ENCODE peak calls at places on chromosomes 3 and 15, in eight cellular contexts. S, Y, C, G, D, E, Z and X are unnamed samples.
A peak's percentile ranks its signal among the peaks of the same experiment; 100 is the strongest.

GRCh38 chr3:81013360-81013759 is 748.1 kb downstream of the GBE1 start:
- DNase-seq in C (no peak), Y (no peak), S (no peak), Z (no peak), G (no peak), D (no peak), E (no peak), X (no peak)

GRCh38 chr3:36792342-36792741 is 28.0 kb upstream of the DCLK3 start:
- DNase-seq in Z (no peak), E (peak; percentile 13), Y (no peak), G (no peak), D (peak; percentile 33), S (peak; percentile 20), C (no peak), X (no peak)

GRCh38 chr15:48674876-48675275 is 29.4 kb upstream of the FBN1 start:
- DNase-seq in E (peak; percentile 78), C (no peak), S (no peak), Z (no peak), G (no peak), D (no peak), Y (no peak), X (no peak)

GRCh38 chr3:10288575-10288960 is 4.2 kb downstream of the GHRL start:
- DNase-seq in E (no peak), Z (no peak), Y (no peak), D (no peak), C (no peak), S (no peak), G (no peak), X (no peak)

GRCh38 chr3:189361103-189361835 is 189.5 kb downstream of the TPRG1 start:
- DNase-seq in E (peak; percentile 33), D (peak; percentile 63), Z (no peak), S (no peak), C (no peak), Y (no peak), G (no peak), X (no peak)

GRCh38 chr15:75723171-75723846 is 10.7 kb upstream of the CSPG4 start:
- DNase-seq in C (no peak), S (no peak), Z (no peak), E (no peak), D (no peak), Y (no peak), G (no peak), X (no peak)

GRCh38 chr3:153513236-153513635 is 351.2 kb downstream of the RAP2B start:
- DNase-seq in S (peak; percentile 8), D (peak; percentile 12), C (no peak), Z (no peak), G (no peak), Y (no peak), E (peak; percentile 8), X (peak; percentile 33)

GRCh38 chr15:89399390-89400120 is 64.9 kb upstream of the POLG start:
- DNase-seq in G (peak; percentile 63), E (no peak), C (no peak), S (peak; percentile 76), Y (no peak), Z (no peak), D (peak; percentile 23), X (no peak)

GRCh38 chr3:122219242-122219872 is 35.9 kb downstream of the CASR start:
- DNase-seq in C (no peak), Y (no peak), S (no peak), E (no peak), Z (no peak), G (no peak), D (no peak), X (no peak)

GRCh38 chr3:184320099-184320445 is 5.7 kb downstream of the EIF4G1 start:
- DNase-seq in E (peak; percentile 97), G (peak; percentile 94), S (no peak), Y (peak; percentile 96), Z (no peak), D (peak; percentile 98), C (no peak), X (no peak)

GRCh38 chr15:60514261-60514881 is 35.4 kb upstream of the ICE2 start:
- DNase-seq in Y (no peak), C (no peak), S (no peak), Z (no peak), D (no peak), E (no peak), G (no peak), X (no peak)

GRCh38 chr3:32249184-32249782 is 10.8 kb downstream of the CMTM8 start:
- DNase-seq in D (peak; percentile 74), S (no peak), C (no peak), Z (no peak), E (peak; percentile 77), G (no peak), Y (no peak), X (no peak)

GRCh38 chr3:169895037-169895436 is 16.3 kb upstream of the SAMD7 start:
- DNase-seq in S (no peak), E (no peak), Y (no peak), D (no peak), G (no peak), C (no peak), Z (no peak), X (no peak)

GRCh38 chr15:84605225-84605882 is 4.5 kb downstream of the ZSCAN2 start:
- DNase-seq in D (no peak), Y (no peak), S (no peak), G (no peak), C (no peak), Z (no peak), E (no peak), X (no peak)